ENCODE peak calls at places on chromosomes 13 and 19, in seven cellular contexts. Q is HFFc6, V is cardiac fibroblast, Z is Peyer's patch, L is upper lobe of right lung, T is astrocyte of the spinal cord, S is PC-9. H is an unnamed sample.
A peak's percentile ranks its signal among the peaks of the same experiment; 100 is the strongest.

GRCh38 chr13:105847532-105848295 is 687.7 kb downstream of the EFNB2 start:
- DNase-seq in V (peak; percentile 2), Z (no peak), T (peak; percentile 44), S (no peak), Q (no peak), L (no peak), H (no peak)

GRCh38 chr13:41458939-41459753 is 1.8 kb downstream of the RGCC start:
- DNase-seq in V (peak; percentile 68), S (peak; percentile 30), L (peak; percentile 70), Q (peak; percentile 38), Z (peak; percentile 76), T (peak; percentile 34), H (no peak)

GRCh38 chr19:11849264-11849615 is 714 bp downstream of the ZNF439 start:
- DNase-seq in S (no peak), Z (peak; percentile 49), T (no peak), L (no peak), V (peak; percentile 8), Q (no peak), H (no peak)

GRCh38 chr19:56091751-56092546 is 29.1 kb downstream of the ZNF787 start:
- DNase-seq in L (no peak), T (no peak), S (peak; percentile 45), Z (no peak), Q (no peak), V (no peak), H (no peak)

GRCh38 chr19:8397746-8398721 is 7.9 kb downstream of the RAB11B start:
- DNase-seq in Q (no peak), L (no peak), T (no peak), Z (no peak), S (no peak), V (no peak), H (no peak)

GRCh38 chr13:21330126-21330861 is 128.8 kb downstream of the ZDHHC20 start:
- DNase-seq in Q (no peak), L (no peak), T (peak; percentile 8), V (no peak), S (no peak), Z (no peak), H (no peak)

GRCh38 chr13:94061316-94061715 is 418.2 kb downstream of the DCT start:
- DNase-seq in V (peak; percentile 16), T (peak; percentile 50), S (no peak), Z (no peak), Q (peak; percentile 69), L (no peak), H (no peak)

GRCh38 chr13:30908416-30908980 is 2.4 kb downstream of the MEDAG start:
- DNase-seq in T (no peak), Z (no peak), V (peak; percentile 93), L (no peak), Q (no peak), S (no peak), H (no peak)

GRCh38 chr19:20182232-20182785 is 15.3 kb downstream of the ZNF486 start:
- DNase-seq in T (no peak), Q (no peak), V (no peak), S (no peak), L (no peak), Z (no peak), H (no peak)

GRCh38 chr13:26377038-26377437 is 123.1 kb downstream of the CDK8 start:
- DNase-seq in Z (peak; percentile 50), S (peak; percentile 1), Q (peak; percentile 30), L (no peak), V (peak; percentile 8), T (no peak), H (no peak)

GRCh38 chr13:28353679-28354078 is 141.2 kb downstream of the FLT1 start:
- DNase-seq in Q (no peak), V (no peak), S (no peak), Z (no peak), T (no peak), L (no peak), H (no peak)

GRCh38 chr19:7242601-7243258 is 51.5 kb downstream of the INSR start:
- DNase-seq in T (peak; percentile 74), S (peak; percentile 11), Z (no peak), Q (peak; percentile 81), L (no peak), V (peak; percentile 71), H (no peak)

GRCh38 chr13:50991624-50992610 is 82.3 kb downstream of the RNASEH2B start:
- DNase-seq in T (peak; percentile 16), Z (no peak), L (no peak), S (no peak), Q (no peak), V (no peak), H (no peak)

GRCh38 chr13:70457474-70457873 is 349.2 kb upstream of the KLHL1 start:
- DNase-seq in V (no peak), T (no peak), S (no peak), L (no peak), Z (no peak), Q (no peak), H (no peak)

GRCh38 chr13:113493315-113493951 is 2.9 kb upstream of the DCUN1D2 start:
- DNase-seq in T (peak; percentile 96), Z (no peak), S (peak; percentile 16), Q (peak; percentile 95), L (no peak), V (peak; percentile 92), H (peak; percentile 54)

GRCh38 chr13:37074703-37075102 is 15.2 kb upstream of the SUPT20H start:
- DNase-seq in Q (peak; percentile 41), S (no peak), Z (no peak), L (no peak), T (peak; percentile 55), V (peak; percentile 67), H (no peak)
- TF ChIP-seq CTCF in Q (peak; percentile 80), S (peak; percentile 70), Z (peak; percentile 37), L (peak; percentile 58), T (peak; percentile 22), V (peak; percentile 21), H (peak; percentile 54)

GRCh38 chr19:14580623-14581237 is 2.2 kb upstream of the CLEC17A start:
- DNase-seq in V (no peak), Z (no peak), Q (no peak), L (no peak), T (no peak), S (no peak), H (no peak)
- TF ChIP-seq CTCF in V (no peak), Z (no peak), Q (peak; percentile 23), L (no peak), T (no peak), S (no peak), H (no peak)

DNA sequence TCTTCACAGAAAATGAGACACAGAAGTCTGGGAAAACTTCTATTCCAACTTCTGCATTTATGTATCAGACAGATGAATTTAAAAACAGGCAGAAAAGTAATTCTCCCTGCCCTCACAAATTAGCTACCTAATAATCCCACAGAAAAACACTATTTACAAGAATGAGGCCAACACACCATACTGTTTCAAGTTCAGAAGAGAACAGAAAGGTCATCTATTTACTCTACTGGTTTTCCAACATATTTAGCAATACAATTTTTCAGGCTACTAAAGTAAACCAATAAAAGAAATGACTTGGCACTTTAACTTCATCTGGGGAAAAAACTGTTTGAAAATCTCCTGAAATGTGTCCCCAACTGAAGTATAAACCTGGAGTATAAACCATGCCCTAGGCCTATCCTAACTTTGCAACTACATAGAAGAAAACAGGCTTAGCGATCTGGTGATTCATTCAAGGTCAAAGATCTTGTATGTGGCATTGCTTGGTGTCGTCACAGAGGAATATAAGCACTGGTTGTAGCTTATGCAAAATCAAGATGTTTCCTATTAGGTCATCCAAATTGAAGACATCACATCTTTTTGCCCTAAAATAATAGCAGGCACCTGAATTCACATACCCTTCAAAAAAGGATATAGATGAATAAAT is 20.1 kb upstream of the EBPL start:
- DNase-seq in Q (peak; percentile 82), T (peak; percentile 77), V (peak; percentile 62), Z (no peak), S (no peak), L (no peak), H (no peak)
- TF ChIP-seq CTCF in Q (no peak), T (no peak), V (no peak), Z (no peak), S (no peak), L (no peak), H (no peak)

DNA sequence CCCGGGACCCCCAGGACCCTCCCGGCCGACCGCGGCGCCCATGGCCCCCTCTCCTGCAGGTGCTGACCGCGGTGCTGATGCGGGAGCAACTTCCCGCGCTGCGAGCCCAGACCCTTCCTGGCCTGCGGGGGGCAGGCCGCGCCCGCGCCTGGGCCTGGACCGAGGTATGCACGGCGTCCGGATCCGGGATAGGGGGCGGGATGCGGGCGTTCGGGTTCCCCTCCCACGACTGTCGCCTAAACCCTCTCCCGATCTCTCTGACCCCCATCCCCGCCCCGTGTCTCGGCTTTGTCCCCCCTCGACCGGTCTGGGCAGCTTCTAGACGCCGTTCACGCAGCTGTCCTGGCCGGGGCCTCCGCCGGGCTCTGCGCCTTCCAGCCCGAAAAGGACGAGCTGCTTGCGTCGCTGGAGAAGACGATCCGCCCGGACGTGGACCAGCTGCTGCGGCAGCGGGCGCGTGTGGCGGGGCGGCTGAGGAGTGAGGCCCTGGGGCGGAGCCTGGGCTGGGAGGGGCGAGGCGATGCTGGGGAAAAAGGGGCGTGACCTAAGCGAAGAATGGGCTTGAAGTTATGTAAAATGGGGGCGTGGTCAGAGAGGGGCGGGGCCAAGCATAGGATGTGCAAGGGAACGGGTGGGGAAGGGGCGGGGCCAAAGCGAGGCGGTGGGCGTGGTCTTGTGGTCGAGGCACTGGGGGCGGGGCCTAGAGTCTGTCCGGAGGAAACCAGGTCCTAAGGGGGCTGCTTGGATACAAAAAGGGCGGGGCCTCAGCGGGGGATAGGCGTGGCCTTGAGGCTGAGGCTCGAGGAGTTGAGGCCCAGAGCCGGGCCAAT is 15.9 kb upstream of the COLGALT1 start:
- DNase-seq in T (peak; percentile 93), V (peak; percentile 97), L (peak; percentile 96), S (peak; percentile 91), Z (peak; percentile 98), Q (peak; percentile 84), H (peak; percentile 94)
- TF ChIP-seq CTCF in T (peak; percentile 30), V (peak; percentile 34), L (peak; percentile 42), S (peak; percentile 58), Z (peak; percentile 22), Q (peak; percentile 52), H (peak; percentile 52)

GRCh38 chr19:4206818-4207484 is 22.4 kb upstream of the EBI3 start:
- DNase-seq in L (no peak), S (peak; percentile 16), T (peak; percentile 37), Q (peak; percentile 49), V (peak; percentile 54), Z (no peak), H (no peak)
- TF ChIP-seq CTCF in L (no peak), S (peak; percentile 53), T (peak; percentile 52), Q (peak; percentile 73), V (peak; percentile 51), Z (no peak), H (peak; percentile 44)

DNA sequence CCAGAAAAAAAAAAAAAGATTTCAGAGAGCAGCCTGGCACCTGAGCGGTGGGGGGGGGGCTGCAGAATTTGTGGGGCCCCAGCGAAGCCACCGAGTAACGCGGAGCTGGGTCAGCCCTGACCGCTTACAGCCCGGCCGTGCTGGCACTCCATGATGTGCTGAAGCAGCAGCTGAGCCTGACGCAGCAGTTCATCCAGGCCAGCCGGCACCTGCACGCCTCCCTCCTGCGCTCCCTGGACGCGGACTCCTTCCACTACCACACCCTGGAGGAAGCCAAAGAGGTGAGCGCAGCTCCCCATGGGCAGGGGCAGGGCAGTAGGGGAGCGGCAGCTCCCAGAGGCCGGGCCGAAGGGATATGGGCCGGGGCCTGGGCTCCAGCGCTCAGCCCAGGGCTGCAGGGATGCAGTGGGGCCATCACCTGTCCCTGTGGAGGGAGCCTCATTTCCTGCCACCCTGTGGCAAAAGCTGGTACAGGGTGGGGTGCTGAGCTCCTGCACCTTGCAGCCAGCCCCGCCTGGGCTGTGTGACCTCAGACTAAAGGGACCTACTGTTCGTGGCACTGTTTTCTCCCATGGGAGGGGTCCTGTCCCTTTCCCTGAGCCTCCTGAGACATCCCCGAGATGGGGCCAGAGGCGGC is 18.3 kb downstream of the C19orf44 start:
- DNase-seq in V (no peak), L (no peak), Z (no peak), T (no peak), S (no peak), Q (no peak), H (no peak)
- TF ChIP-seq CTCF in V (no peak), L (no peak), Z (no peak), T (no peak), S (peak; percentile 23), Q (no peak), H (no peak)

H was measured in osteocyte.